ENCODE peak calls at places on chromosomes 13 and 19, in eight cellular contexts. One of them, this sample, is unnamed.

GRCh38 chr13:29569253-29570057 is 26.0 kb downstream of the SLC7A1 start:
- DNase-seq in activated T-cell treated with anti-CD3 and anti-CD28 coated beads, Interleukin-2, amount 50 U/mL, for 72 hours: no peak
- DNase-seq in memory B cell: no peak
- DNase-seq in stomach: peak
- DNase-seq in posterior vena cava: no peak
- DNase-seq in fibroblast of mammary gland: no peak
- DNase-seq in GM23338: no peak
- DNase-seq in SJSA1: no peak
- DNase-seq in this sample: no peak

GRCh38 chr13:101449971-101450748 is 2.3 kb upstream of the ITGBL1 start:
- DNase-seq in activated T-cell treated with anti-CD3 and anti-CD28 coated beads, Interleukin-2, amount 50 U/mL, for 72 hours: no peak
- DNase-seq in memory B cell: no peak
- DNase-seq in stomach: no peak
- DNase-seq in posterior vena cava: no peak
- DNase-seq in fibroblast of mammary gland: peak
- DNase-seq in GM23338: no peak
- DNase-seq in SJSA1: no peak
- DNase-seq in this sample: no peak

GRCh38 chr13:106151056-106151699 is 384.3 kb downstream of the EFNB2 start:
- DNase-seq in activated T-cell treated with anti-CD3 and anti-CD28 coated beads, Interleukin-2, amount 50 U/mL, for 72 hours: no peak
- DNase-seq in memory B cell: no peak
- DNase-seq in stomach: no peak
- DNase-seq in posterior vena cava: no peak
- DNase-seq in fibroblast of mammary gland: peak
- DNase-seq in GM23338: peak
- DNase-seq in SJSA1: peak
- DNase-seq in this sample: no peak

GRCh38 chr13:33274264-33274663 is 11.3 kb downstream of the STARD13 start:
- DNase-seq in activated T-cell treated with anti-CD3 and anti-CD28 coated beads, Interleukin-2, amount 50 U/mL, for 72 hours: no peak
- DNase-seq in memory B cell: no peak
- DNase-seq in stomach: no peak
- DNase-seq in posterior vena cava: no peak
- DNase-seq in fibroblast of mammary gland: peak
- DNase-seq in GM23338: no peak
- DNase-seq in SJSA1: no peak
- DNase-seq in this sample: no peak

GRCh38 chr19:44689290-44690130 is 9.4 kb upstream of the CEACAM16 start:
- DNase-seq in activated T-cell treated with anti-CD3 and anti-CD28 coated beads, Interleukin-2, amount 50 U/mL, for 72 hours: peak
- DNase-seq in memory B cell: peak
- DNase-seq in stomach: peak
- DNase-seq in posterior vena cava: peak
- DNase-seq in fibroblast of mammary gland: peak
- DNase-seq in GM23338: peak
- DNase-seq in SJSA1: peak
- DNase-seq in this sample: peak

GRCh38 chr19:38944981-38945506 is 14.3 kb downstream of the MRPS12 start:
- DNase-seq in activated T-cell treated with anti-CD3 and anti-CD28 coated beads, Interleukin-2, amount 50 U/mL, for 72 hours: no peak
- DNase-seq in memory B cell: no peak
- DNase-seq in stomach: no peak
- DNase-seq in posterior vena cava: peak
- DNase-seq in fibroblast of mammary gland: peak
- DNase-seq in GM23338: peak
- DNase-seq in SJSA1: no peak
- DNase-seq in this sample: no peak

GRCh38 chr19:1401138-1401888 is at the start of gene GAMT:
- DNase-seq in activated T-cell treated with anti-CD3 and anti-CD28 coated beads, Interleukin-2, amount 50 U/mL, for 72 hours: peak
- DNase-seq in memory B cell: peak
- DNase-seq in stomach: no peak
- DNase-seq in posterior vena cava: no peak
- DNase-seq in fibroblast of mammary gland: no peak
- DNase-seq in GM23338: peak
- DNase-seq in SJSA1: no peak
- DNase-seq in this sample: peak

GRCh38 chr13:113991191-113991669 is 17.4 kb upstream of the C13orf46 start:
- DNase-seq in activated T-cell treated with anti-CD3 and anti-CD28 coated beads, Interleukin-2, amount 50 U/mL, for 72 hours: no peak
- DNase-seq in memory B cell: no peak
- DNase-seq in stomach: no peak
- DNase-seq in posterior vena cava: peak
- DNase-seq in fibroblast of mammary gland: no peak
- DNase-seq in GM23338: no peak
- DNase-seq in SJSA1: no peak
- DNase-seq in this sample: no peak

GRCh38 chr19:21439372-21439771 is 42.4 kb downstream of the ZNF493 start:
- DNase-seq in activated T-cell treated with anti-CD3 and anti-CD28 coated beads, Interleukin-2, amount 50 U/mL, for 72 hours: no peak
- DNase-seq in memory B cell: no peak
- DNase-seq in stomach: peak
- DNase-seq in posterior vena cava: no peak
- DNase-seq in fibroblast of mammary gland: no peak
- DNase-seq in GM23338: no peak
- DNase-seq in SJSA1: no peak
- DNase-seq in this sample: no peak

GRCh38 chr19:4713384-4713951 is 10.2 kb downstream of the DPP9 start:
- DNase-seq in activated T-cell treated with anti-CD3 and anti-CD28 coated beads, Interleukin-2, amount 50 U/mL, for 72 hours: no peak
- DNase-seq in memory B cell: no peak
- DNase-seq in stomach: peak
- DNase-seq in posterior vena cava: peak
- DNase-seq in fibroblast of mammary gland: peak
- DNase-seq in GM23338: no peak
- DNase-seq in SJSA1: peak
- DNase-seq in this sample: no peak

GRCh38 chr19:472005-472858 is 11.4 kb upstream of the SHC2 start:
- DNase-seq in activated T-cell treated with anti-CD3 and anti-CD28 coated beads, Interleukin-2, amount 50 U/mL, for 72 hours: no peak
- DNase-seq in memory B cell: no peak
- DNase-seq in stomach: no peak
- DNase-seq in posterior vena cava: no peak
- DNase-seq in fibroblast of mammary gland: no peak
- DNase-seq in GM23338: peak
- DNase-seq in SJSA1: peak
- DNase-seq in this sample: no peak

GRCh38 chr19:16506961-16507360 is 10.8 kb downstream of the C19orf44 start:
- DNase-seq in activated T-cell treated with anti-CD3 and anti-CD28 coated beads, Interleukin-2, amount 50 U/mL, for 72 hours: no peak
- DNase-seq in memory B cell: no peak
- DNase-seq in stomach: no peak
- DNase-seq in posterior vena cava: no peak
- DNase-seq in fibroblast of mammary gland: no peak
- DNase-seq in GM23338: no peak
- DNase-seq in SJSA1: no peak
- DNase-seq in this sample: no peak

GRCh38 chr19:16435999-16436650 is 35.6 kb downstream of the EPS15L1 start:
- DNase-seq in activated T-cell treated with anti-CD3 and anti-CD28 coated beads, Interleukin-2, amount 50 U/mL, for 72 hours: no peak
- DNase-seq in memory B cell: no peak
- DNase-seq in stomach: no peak
- DNase-seq in posterior vena cava: no peak
- DNase-seq in fibroblast of mammary gland: no peak
- DNase-seq in GM23338: no peak
- DNase-seq in SJSA1: no peak
- DNase-seq in this sample: no peak

GRCh38 chr13:62997038-62997619 is 1581.5 kb upstream of the PCDH20 start:
- DNase-seq in activated T-cell treated with anti-CD3 and anti-CD28 coated beads, Interleukin-2, amount 50 U/mL, for 72 hours: no peak
- DNase-seq in memory B cell: no peak
- DNase-seq in stomach: no peak
- DNase-seq in posterior vena cava: no peak
- DNase-seq in fibroblast of mammary gland: no peak
- DNase-seq in GM23338: no peak
- DNase-seq in SJSA1: no peak
- DNase-seq in this sample: no peak

GRCh38 chr13:100650321-100650720 is 24.3 kb downstream of the TMTC4 start:
- DNase-seq in activated T-cell treated with anti-CD3 and anti-CD28 coated beads, Interleukin-2, amount 50 U/mL, for 72 hours: no peak
- DNase-seq in memory B cell: no peak
- DNase-seq in stomach: no peak
- DNase-seq in posterior vena cava: no peak
- DNase-seq in fibroblast of mammary gland: no peak
- DNase-seq in GM23338: no peak
- DNase-seq in SJSA1: no peak
- DNase-seq in this sample: no peak

GRCh38 chr19:30227071-30227621 is 145.0 kb upstream of the ZNF536 start:
- DNase-seq in activated T-cell treated with anti-CD3 and anti-CD28 coated beads, Interleukin-2, amount 50 U/mL, for 72 hours: peak
- DNase-seq in memory B cell: no peak
- DNase-seq in stomach: no peak
- DNase-seq in posterior vena cava: no peak
- DNase-seq in fibroblast of mammary gland: no peak
- DNase-seq in GM23338: peak
- DNase-seq in SJSA1: no peak
- DNase-seq in this sample: no peak

GRCh38 chr19:43316591-43317319 is 36.7 kb upstream of the CD177 start:
- DNase-seq in activated T-cell treated with anti-CD3 and anti-CD28 coated beads, Interleukin-2, amount 50 U/mL, for 72 hours: no peak
- DNase-seq in memory B cell: no peak
- DNase-seq in stomach: peak
- DNase-seq in posterior vena cava: no peak
- DNase-seq in fibroblast of mammary gland: peak
- DNase-seq in GM23338: peak
- DNase-seq in SJSA1: peak
- DNase-seq in this sample: no peak

GRCh38 chr13:49533011-49533410 is 37.3 kb downstream of the PHF11 start:
- DNase-seq in activated T-cell treated with anti-CD3 and anti-CD28 coated beads, Interleukin-2, amount 50 U/mL, for 72 hours: no peak
- DNase-seq in memory B cell: no peak
- DNase-seq in stomach: no peak
- DNase-seq in posterior vena cava: no peak
- DNase-seq in fibroblast of mammary gland: no peak
- DNase-seq in GM23338: no peak
- DNase-seq in SJSA1: no peak
- DNase-seq in this sample: no peak

GRCh38 chr19:13794388-13794751 is 873 bp upstream of the ZSWIM4 start:
- DNase-seq in activated T-cell treated with anti-CD3 and anti-CD28 coated beads, Interleukin-2, amount 50 U/mL, for 72 hours: no peak
- DNase-seq in memory B cell: no peak
- DNase-seq in stomach: peak
- DNase-seq in posterior vena cava: peak
- DNase-seq in fibroblast of mammary gland: peak
- DNase-seq in GM23338: peak
- DNase-seq in SJSA1: peak
- DNase-seq in this sample: no peak

GRCh38 chr19:44677019-44677809 is 5.9 kb downstream of the CEACAM19 start:
- DNase-seq in activated T-cell treated with anti-CD3 and anti-CD28 coated beads, Interleukin-2, amount 50 U/mL, for 72 hours: no peak
- DNase-seq in memory B cell: no peak
- DNase-seq in stomach: no peak
- DNase-seq in posterior vena cava: no peak
- DNase-seq in fibroblast of mammary gland: peak
- DNase-seq in GM23338: peak
- DNase-seq in SJSA1: no peak
- DNase-seq in this sample: no peak

GRCh38 chr13:27622102-27622820 is 569 bp downstream of the POLR1D start:
- DNase-seq in activated T-cell treated with anti-CD3 and anti-CD28 coated beads, Interleukin-2, amount 50 U/mL, for 72 hours: no peak
- DNase-seq in memory B cell: no peak
- DNase-seq in stomach: no peak
- DNase-seq in posterior vena cava: no peak
- DNase-seq in fibroblast of mammary gland: peak
- DNase-seq in GM23338: no peak
- DNase-seq in SJSA1: no peak
- DNase-seq in this sample: peak

GRCh38 chr13:76016799-76017198 is 380.7 kb downstream of the LMO7 start:
- DNase-seq in activated T-cell treated with anti-CD3 and anti-CD28 coated beads, Interleukin-2, amount 50 U/mL, for 72 hours: no peak
- DNase-seq in memory B cell: no peak
- DNase-seq in stomach: no peak
- DNase-seq in posterior vena cava: no peak
- DNase-seq in fibroblast of mammary gland: peak
- DNase-seq in GM23338: peak
- DNase-seq in SJSA1: no peak
- DNase-seq in this sample: no peak

GRCh38 chr13:22285867-22286632 is 615.2 kb downstream of the FGF9 start:
- DNase-seq in activated T-cell treated with anti-CD3 and anti-CD28 coated beads, Interleukin-2, amount 50 U/mL, for 72 hours: no peak
- DNase-seq in memory B cell: no peak
- DNase-seq in stomach: no peak
- DNase-seq in posterior vena cava: no peak
- DNase-seq in fibroblast of mammary gland: no peak
- DNase-seq in GM23338: no peak
- DNase-seq in SJSA1: no peak
- DNase-seq in this sample: no peak

GRCh38 chr19:1700733-1701663 is 48.6 kb upstream of the TCF3 start:
- DNase-seq in activated T-cell treated with anti-CD3 and anti-CD28 coated beads, Interleukin-2, amount 50 U/mL, for 72 hours: no peak
- DNase-seq in memory B cell: no peak
- DNase-seq in stomach: no peak
- DNase-seq in posterior vena cava: no peak
- DNase-seq in fibroblast of mammary gland: no peak
- DNase-seq in GM23338: no peak
- DNase-seq in SJSA1: no peak
- DNase-seq in this sample: no peak

GRCh38 chr19:34319785-34320184 is 45.2 kb upstream of the GPI start:
- DNase-seq in activated T-cell treated with anti-CD3 and anti-CD28 coated beads, Interleukin-2, amount 50 U/mL, for 72 hours: no peak
- DNase-seq in memory B cell: no peak
- DNase-seq in stomach: no peak
- DNase-seq in posterior vena cava: peak
- DNase-seq in fibroblast of mammary gland: peak
- DNase-seq in GM23338: no peak
- DNase-seq in SJSA1: no peak
- DNase-seq in this sample: no peak

GRCh38 chr13:50123862-50124535 is 108.8 kb downstream of the KCNRG start:
- DNase-seq in activated T-cell treated with anti-CD3 and anti-CD28 coated beads, Interleukin-2, amount 50 U/mL, for 72 hours: peak
- DNase-seq in memory B cell: peak
- DNase-seq in stomach: peak
- DNase-seq in posterior vena cava: no peak
- DNase-seq in fibroblast of mammary gland: peak
- DNase-seq in GM23338: peak
- DNase-seq in SJSA1: peak
- DNase-seq in this sample: peak

GRCh38 chr13:106568225-106569003 is 477 bp upstream of the ARGLU1 start:
- DNase-seq in activated T-cell treated with anti-CD3 and anti-CD28 coated beads, Interleukin-2, amount 50 U/mL, for 72 hours: no peak
- DNase-seq in memory B cell: no peak
- DNase-seq in stomach: no peak
- DNase-seq in posterior vena cava: no peak
- DNase-seq in fibroblast of mammary gland: peak
- DNase-seq in GM23338: no peak
- DNase-seq in SJSA1: no peak
- DNase-seq in this sample: no peak

GRCh38 chr19:3027981-3028304 is 1.1 kb downstream of the TLE2 start:
- DNase-seq in activated T-cell treated with anti-CD3 and anti-CD28 coated beads, Interleukin-2, amount 50 U/mL, for 72 hours: no peak
- DNase-seq in memory B cell: no peak
- DNase-seq in stomach: no peak
- DNase-seq in posterior vena cava: no peak
- DNase-seq in fibroblast of mammary gland: no peak
- DNase-seq in GM23338: no peak
- DNase-seq in SJSA1: no peak
- DNase-seq in this sample: no peak

GRCh38 chr19:16849168-16849567 is 20.0 kb downstream of the SIN3B start:
- DNase-seq in activated T-cell treated with anti-CD3 and anti-CD28 coated beads, Interleukin-2, amount 50 U/mL, for 72 hours: no peak
- DNase-seq in memory B cell: no peak
- DNase-seq in stomach: no peak
- DNase-seq in posterior vena cava: no peak
- DNase-seq in fibroblast of mammary gland: peak
- DNase-seq in GM23338: no peak
- DNase-seq in SJSA1: no peak
- DNase-seq in this sample: no peak

GRCh38 chr19:30911491-30911890 is 437.7 kb downstream of the TSHZ3 start:
- DNase-seq in activated T-cell treated with anti-CD3 and anti-CD28 coated beads, Interleukin-2, amount 50 U/mL, for 72 hours: no peak
- DNase-seq in memory B cell: no peak
- DNase-seq in stomach: no peak
- DNase-seq in posterior vena cava: no peak
- DNase-seq in fibroblast of mammary gland: no peak
- DNase-seq in GM23338: peak
- DNase-seq in SJSA1: no peak
- DNase-seq in this sample: no peak